ENCODE peak calls at places on chromosomes 4 and X, in five cellular contexts. V, G, F, S and P are unnamed samples.

GRCh38 chrX:19064175-19064574 is 58.1 kb downstream of the ADGRG2 start:
- DNase-seq in V (peak; percentile 73), G (no peak), F (no peak), S (peak; percentile 6), P (no peak)

GRCh38 chr4:77538574-77539157 is 67.0 kb upstream of the CXCL13 start:
- DNase-seq in V (no peak), G (no peak), F (no peak), S (peak; percentile 69), P (no peak)

GRCh38 chrX:16745659-16746058 is 26.2 kb downstream of the SYAP1 start:
- DNase-seq in V (no peak), G (no peak), F (no peak), S (no peak), P (no peak)

GRCh38 chrX:47748576-47748975 is 88.1 kb upstream of the ZNF81 start:
- DNase-seq in V (no peak), G (no peak), F (no peak), S (peak; percentile 43), P (no peak)

GRCh38 chr4:7800410-7800809 is 139.3 kb downstream of the AFAP1 start:
- DNase-seq in V (no peak), G (no peak), F (no peak), S (no peak), P (no peak)

GRCh38 chr4:5719329-5720055 is 8.5 kb downstream of the EVC start:
- DNase-seq in V (no peak), G (no peak), F (no peak), S (no peak), P (no peak)

GRCh38 chrX:131703646-131704045 is 159.8 kb downstream of the OR13H1 start:
- DNase-seq in V (no peak), G (no peak), F (peak; percentile 0), S (no peak), P (no peak)

GRCh38 chrX:85573801-85574200 is 194.3 kb upstream of the POF1B start:
- DNase-seq in V (no peak), G (no peak), F (no peak), S (no peak), P (no peak)

GRCh38 chr4:106854970-106855369 is 181.1 kb downstream of the DKK2 start:
- DNase-seq in V (no peak), G (no peak), F (no peak), S (no peak), P (no peak)

GRCh38 chrX:44871114-44871645 is 1.8 kb upstream of the KDM6A start:
- DNase-seq in V (peak; percentile 52), G (no peak), F (no peak), S (peak; percentile 16), P (no peak)

GRCh38 chr4:52057196-52057595 is 6.1 kb downstream of the SPATA18 start:
- DNase-seq in V (no peak), G (no peak), F (no peak), S (peak; percentile 6), P (no peak)

GRCh38 chrX:47578692-47579091 is 3.5 kb upstream of the TIMP1 start:
- DNase-seq in V (no peak), G (no peak), F (no peak), S (no peak), P (no peak)

GRCh38 chr4:104395219-104395618 is 99.5 kb downstream of the CXXC4 start:
- DNase-seq in V (peak; percentile 45), G (no peak), F (no peak), S (no peak), P (no peak)

GRCh38 chr4:139589619-139590018 is 33.6 kb upstream of the SETD7 start:
- DNase-seq in V (no peak), G (no peak), F (no peak), S (no peak), P (no peak)

GRCh38 chr4:183636488-183636887 is 22.5 kb downstream of the RWDD4 start:
- DNase-seq in V (peak; percentile 51), G (no peak), F (no peak), S (no peak), P (no peak)

GRCh38 chr4:108030332-108030731 is 40.6 kb downstream of the HADH start:
- DNase-seq in V (peak; percentile 82), G (peak; percentile 60), F (peak; percentile 64), S (peak; percentile 76), P (peak; percentile 35)

GRCh38 chr4:8422327-8422726 is 18.2 kb downstream of the ACOX3 start:
- DNase-seq in V (no peak), G (no peak), F (no peak), S (no peak), P (no peak)

GRCh38 chrX:100939336-100939735 is 10.6 kb upstream of the XKRX start:
- DNase-seq in V (no peak), G (no peak), F (no peak), S (no peak), P (no peak)

GRCh38 chrX:134676440-134676839 is 18.2 kb upstream of the PLAC1 start:
- DNase-seq in V (no peak), G (no peak), F (peak; percentile 64), S (peak; percentile 76), P (no peak)

GRCh38 chr4:103400405-103400804 is 202.3 kb upstream of the CENPE start:
- DNase-seq in V (no peak), G (no peak), F (no peak), S (no peak), P (no peak)

GRCh38 chr4:48074657-48075056 is 58.1 kb downstream of the NIPAL1 start:
- DNase-seq in V (no peak), G (no peak), F (no peak), S (no peak), P (no peak)

GRCh38 chr4:140246216-140246615 is 92.2 kb upstream of the MAML3 start:
- DNase-seq in V (no peak), G (no peak), F (no peak), S (no peak), P (no peak)

GRCh38 chr4:27176400-27176799 is 315.8 kb downstream of the STIM2 start:
- DNase-seq in V (peak; percentile 77), G (peak; percentile 42), F (peak; percentile 18), S (peak; percentile 2), P (no peak)

GRCh38 chr4:148415500-148415899 is 26.7 kb downstream of the NR3C2 start:
- DNase-seq in V (no peak), G (no peak), F (no peak), S (peak; percentile 10), P (no peak)

GRCh38 chr4:183182873-183183725 is 84.0 kb downstream of the WWC2 start:
- DNase-seq in V (peak; percentile 96), G (peak; percentile 33), F (peak; percentile 83), S (peak; percentile 90), P (no peak)

GRCh38 chrX:69741706-69742105 is 125.8 kb downstream of the EDA start:
- DNase-seq in V (no peak), G (no peak), F (no peak), S (peak; percentile 4), P (no peak)

GRCh38 chr4:84915396-84915780 is 51.1 kb downstream of the WDFY3 start:
- DNase-seq in V (no peak), G (no peak), F (peak; percentile 28), S (peak; percentile 22), P (no peak)

GRCh38 chrX:41718481-41719245 is 5.3 kb upstream of the GPR82 start:
- DNase-seq in V (peak; percentile 92), G (no peak), F (no peak), S (no peak), P (no peak)

GRCh38 chrX:10902001-10902400 is 209.1 kb upstream of the HCCS start:
- DNase-seq in V (no peak), G (no peak), F (peak; percentile 29), S (peak; percentile 37), P (no peak)

GRCh38 chrX:21374994-21375794 is 976 bp downstream of the CNKSR2 start:
- DNase-seq in V (peak; percentile 58), G (peak; percentile 2), F (no peak), S (no peak), P (peak; percentile 18)

GRCh38 chr4:83561381-83561780 is 25.5 kb downstream of the GPAT3 start:
- DNase-seq in V (no peak), G (no peak), F (peak; percentile 30), S (peak; percentile 56), P (no peak)

GRCh38 chr4:92060333-92060732 is 243.4 kb upstream of the GRID2 start:
- DNase-seq in V (peak; percentile 60), G (no peak), F (no peak), S (no peak), P (no peak)

GRCh38 chr4:109548655-109549054 is 11.4 kb upstream of the MCUB start:
- DNase-seq in V (no peak), G (no peak), F (peak; percentile 87), S (peak; percentile 83), P (no peak)

GRCh38 chr4:151248519-151248918 is 28.4 kb upstream of the PRSS48 start:
- DNase-seq in V (no peak), G (no peak), F (no peak), S (no peak), P (no peak)

GRCh38 chr4:86818845-86819244 is 30.3 kb downstream of the SLC10A6 start:
- DNase-seq in V (peak; percentile 56), G (no peak), F (no peak), S (no peak), P (no peak)
- TF ChIP-seq CTCF in V (peak; percentile 65), G (no peak), F (peak; percentile 17), S (no peak), P (no peak)

GRCh38 chr4:1789552-1789951 is 3.5 kb upstream of the FGFR3 start:
- DNase-seq in V (no peak), G (no peak), F (no peak), S (no peak), P (no peak)
- TF ChIP-seq CTCF in V (no peak), G (no peak), F (no peak), S (no peak), P (no peak)

DNA sequence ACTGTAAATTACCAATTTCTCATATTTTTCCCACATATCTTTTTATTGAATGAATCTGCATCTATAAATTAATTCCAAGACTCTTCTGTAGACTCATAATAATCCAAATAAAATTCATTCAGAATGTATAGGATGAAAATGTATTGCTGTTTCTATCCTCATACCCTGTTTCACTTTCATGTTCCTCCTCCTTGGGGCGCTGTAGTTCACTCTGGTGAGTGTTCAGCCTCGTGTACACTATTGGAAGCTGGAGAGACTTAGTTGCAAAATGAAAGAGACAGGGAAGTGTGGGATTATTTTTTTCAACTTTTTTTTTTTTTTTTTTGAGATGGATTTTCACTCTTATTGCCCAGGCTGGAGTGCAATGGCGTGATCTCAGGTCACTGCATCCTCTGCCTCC is 296.1 kb downstream of the TLL1 start:
- DNase-seq in V (peak; percentile 71), G (peak; percentile 51), F (no peak), S (peak; percentile 22), P (peak; percentile 4)
- TF ChIP-seq CTCF in V (peak; percentile 79), G (peak; percentile 54), F (peak; percentile 70), S (peak; percentile 53), P (peak; percentile 49)

GRCh38 chr4:138005486-138005885 is 236.7 kb downstream of the SLC7A11 start:
- DNase-seq in V (no peak), G (no peak), F (no peak), S (no peak), P (no peak)

GRCh38 chr4:138003248-138003647 is 238.9 kb downstream of the SLC7A11 start:
- DNase-seq in V (no peak), G (no peak), F (peak; percentile 5), S (peak; percentile 32), P (no peak)

GRCh38 chr4:138010639-138011038 is 231.5 kb downstream of the SLC7A11 start:
- DNase-seq in V (no peak), G (no peak), F (no peak), S (no peak), P (no peak)

DNA sequence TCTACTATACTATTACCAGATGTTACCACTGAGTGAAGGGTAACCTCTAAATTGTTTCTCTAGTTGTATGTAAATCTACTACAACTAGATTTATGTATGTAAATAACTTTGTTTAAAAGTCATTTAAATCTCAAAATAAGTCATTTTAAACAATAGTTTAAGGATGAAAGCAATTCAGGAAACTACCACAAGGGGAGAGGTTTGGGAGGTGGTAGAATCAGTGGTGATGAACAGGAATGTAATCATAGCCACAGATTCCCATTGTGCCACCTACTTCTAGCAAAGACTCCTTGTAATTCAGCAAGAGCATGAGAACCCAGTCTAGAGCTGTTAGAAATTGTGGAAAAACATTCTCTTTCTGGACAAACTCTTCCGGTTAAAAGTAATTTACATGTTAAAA is 234.6 kb downstream of the SLC7A11 start:
- DNase-seq in V (no peak), G (no peak), F (no peak), S (peak; percentile 10), P (no peak)
- TF ChIP-seq CTCF in V (peak; percentile 74), G (peak; percentile 33), F (peak; percentile 71), S (peak; percentile 58), P (peak; percentile 52)